ENCODE peak calls at places on chromosomes 4 and X, in eight cellular contexts. One of them, this sample, is unnamed.

GRCh38 chrX:38368774-38369173 is 16.4 kb downstream of the OTC start:
- DNase-seq in WTC11: no peak
- DNase-seq in GM10248: no peak
- DNase-seq in HL-60: no peak
- DNase-seq in PC-3: no peak
- DNase-seq in chondrocyte: no peak
- DNase-seq in lower lobe of right lung: no peak
- DNase-seq in Caco-2: no peak
- DNase-seq in this sample: no peak

GRCh38 chrX:26848511-26848910 is 614.6 kb downstream of the PPP4R3C start:
- DNase-seq in GM10248: no peak
- DNase-seq in chondrocyte: no peak
- DNase-seq in HL-60: no peak
- DNase-seq in WTC11: no peak
- DNase-seq in Caco-2: no peak
- DNase-seq in lower lobe of right lung: no peak
- DNase-seq in PC-3: no peak
- DNase-seq in this sample: no peak

GRCh38 chr4:48254381-48255072 is 15.1 kb downstream of the TEC start:
- DNase-seq in Caco-2: no peak
- DNase-seq in PC-3: no peak
- DNase-seq in lower lobe of right lung: no peak
- DNase-seq in HL-60: no peak
- DNase-seq in GM10248: no peak
- DNase-seq in WTC11: no peak
- DNase-seq in chondrocyte: no peak
- DNase-seq in this sample: no peak

GRCh38 chr4:149914521-149915115 is 99.0 kb upstream of the IQCM start:
- DNase-seq in lower lobe of right lung: no peak
- DNase-seq in HL-60: peak
- DNase-seq in GM10248: peak
- DNase-seq in Caco-2: peak
- DNase-seq in PC-3: peak
- DNase-seq in WTC11: peak
- DNase-seq in chondrocyte: no peak
- DNase-seq in this sample: no peak

GRCh38 chr4:5162909-5163508 is 111.7 kb downstream of the STK32B start:
- DNase-seq in GM10248: no peak
- DNase-seq in HL-60: no peak
- DNase-seq in lower lobe of right lung: no peak
- DNase-seq in chondrocyte: no peak
- DNase-seq in Caco-2: no peak
- DNase-seq in PC-3: no peak
- DNase-seq in WTC11: no peak
- DNase-seq in this sample: no peak

GRCh38 chr4:121535351-121535750 is 154.5 kb upstream of the QRFPR start:
- DNase-seq in PC-3: no peak
- DNase-seq in HL-60: no peak
- DNase-seq in WTC11: no peak
- DNase-seq in GM10248: no peak
- DNase-seq in chondrocyte: no peak
- DNase-seq in lower lobe of right lung: no peak
- DNase-seq in Caco-2: no peak
- DNase-seq in this sample: no peak

GRCh38 chr4:2574058-2574457 is 37.6 kb downstream of the FAM193A start:
- DNase-seq in lower lobe of right lung: no peak
- DNase-seq in Caco-2: no peak
- DNase-seq in HL-60: no peak
- DNase-seq in chondrocyte: no peak
- DNase-seq in GM10248: no peak
- DNase-seq in WTC11: no peak
- DNase-seq in PC-3: no peak
- DNase-seq in this sample: no peak

GRCh38 chr4:103692615-103693014 is 27.2 kb downstream of the TACR3 start:
- DNase-seq in HL-60: no peak
- DNase-seq in WTC11: no peak
- DNase-seq in Caco-2: no peak
- DNase-seq in GM10248: no peak
- DNase-seq in PC-3: peak
- DNase-seq in chondrocyte: no peak
- DNase-seq in lower lobe of right lung: no peak
- DNase-seq in this sample: no peak

GRCh38 chr4:24475756-24476155 is 108.6 kb downstream of the DHX15 start:
- DNase-seq in HL-60: no peak
- DNase-seq in chondrocyte: no peak
- DNase-seq in PC-3: no peak
- DNase-seq in lower lobe of right lung: no peak
- DNase-seq in WTC11: no peak
- DNase-seq in GM10248: no peak
- DNase-seq in Caco-2: no peak
- DNase-seq in this sample: no peak

GRCh38 chrX:105314468-105314867 is 94.0 kb upstream of the TEX13A start:
- DNase-seq in GM10248: no peak
- DNase-seq in WTC11: no peak
- DNase-seq in chondrocyte: no peak
- DNase-seq in Caco-2: no peak
- DNase-seq in PC-3: peak
- DNase-seq in HL-60: no peak
- DNase-seq in lower lobe of right lung: no peak
- DNase-seq in this sample: no peak

GRCh38 chrX:47321978-47322377 is 48.4 kb upstream of the ZNF157 start:
- DNase-seq in PC-3: no peak
- DNase-seq in WTC11: peak
- DNase-seq in HL-60: no peak
- DNase-seq in chondrocyte: peak
- DNase-seq in Caco-2: no peak
- DNase-seq in lower lobe of right lung: no peak
- DNase-seq in GM10248: no peak
- DNase-seq in this sample: no peak

GRCh38 chr4:159271857-159272256 is 169.0 kb downstream of the RAPGEF2 start:
- DNase-seq in Caco-2: no peak
- DNase-seq in chondrocyte: no peak
- DNase-seq in HL-60: no peak
- DNase-seq in PC-3: no peak
- DNase-seq in WTC11: no peak
- DNase-seq in GM10248: no peak
- DNase-seq in lower lobe of right lung: no peak
- DNase-seq in this sample: no peak
- TF ChIP-seq CTCF in Caco-2: no peak
- TF ChIP-seq CTCF in chondrocyte: no peak
- TF ChIP-seq CTCF in HL-60: no peak
- TF ChIP-seq CTCF in PC-3: no peak
- TF ChIP-seq CTCF in WTC11: no peak
- TF ChIP-seq CTCF in GM10248: no peak
- TF ChIP-seq CTCF in lower lobe of right lung: no peak
- TF ChIP-seq CTCF in this sample: no peak

DNA sequence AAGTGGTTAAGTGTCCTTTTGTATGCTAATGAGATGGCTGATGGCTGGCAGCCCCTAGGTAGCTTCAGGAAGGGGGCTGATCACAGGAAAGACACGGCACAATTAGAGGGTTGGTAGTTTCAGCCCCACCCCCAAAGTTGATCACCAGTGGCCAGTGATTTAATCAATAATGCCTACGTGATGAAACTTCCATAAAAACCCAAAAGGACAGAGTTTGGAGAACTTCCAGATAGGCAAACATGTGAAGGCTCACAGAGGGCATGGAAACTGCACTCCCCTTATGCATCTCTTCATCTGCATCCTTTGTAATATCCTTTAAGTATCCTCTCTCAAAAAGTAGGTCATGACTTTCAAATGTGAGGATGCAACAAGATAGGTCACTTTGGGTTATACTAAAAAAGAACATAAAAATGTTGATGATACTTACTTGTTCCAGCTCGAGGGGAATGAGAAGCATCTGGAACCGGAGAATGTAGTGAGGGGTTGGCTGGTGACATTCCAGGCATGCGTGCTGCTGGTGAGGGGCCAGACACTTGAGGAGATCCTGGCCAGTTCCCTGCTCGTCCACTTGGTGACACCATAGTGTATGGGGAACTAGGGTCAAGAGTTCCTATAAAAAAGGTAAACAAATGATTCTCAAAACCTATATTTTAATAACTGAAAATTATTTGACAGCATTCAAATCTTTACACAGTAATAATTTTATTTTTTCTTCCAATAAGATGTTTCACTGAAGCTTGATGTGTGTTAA is 16.7 kb upstream of the CXorf38 start:
- DNase-seq in Caco-2: peak
- DNase-seq in GM10248: no peak
- DNase-seq in PC-3: peak
- DNase-seq in HL-60: no peak
- DNase-seq in chondrocyte: no peak
- DNase-seq in WTC11: peak
- DNase-seq in lower lobe of right lung: no peak
- DNase-seq in this sample: no peak
- TF ChIP-seq CTCF in Caco-2: peak
- TF ChIP-seq CTCF in GM10248: peak
- TF ChIP-seq CTCF in PC-3: peak
- TF ChIP-seq CTCF in HL-60: no peak
- TF ChIP-seq CTCF in chondrocyte: peak
- TF ChIP-seq CTCF in WTC11: no peak
- TF ChIP-seq CTCF in lower lobe of right lung: peak
- TF ChIP-seq CTCF in this sample: no peak

DNA sequence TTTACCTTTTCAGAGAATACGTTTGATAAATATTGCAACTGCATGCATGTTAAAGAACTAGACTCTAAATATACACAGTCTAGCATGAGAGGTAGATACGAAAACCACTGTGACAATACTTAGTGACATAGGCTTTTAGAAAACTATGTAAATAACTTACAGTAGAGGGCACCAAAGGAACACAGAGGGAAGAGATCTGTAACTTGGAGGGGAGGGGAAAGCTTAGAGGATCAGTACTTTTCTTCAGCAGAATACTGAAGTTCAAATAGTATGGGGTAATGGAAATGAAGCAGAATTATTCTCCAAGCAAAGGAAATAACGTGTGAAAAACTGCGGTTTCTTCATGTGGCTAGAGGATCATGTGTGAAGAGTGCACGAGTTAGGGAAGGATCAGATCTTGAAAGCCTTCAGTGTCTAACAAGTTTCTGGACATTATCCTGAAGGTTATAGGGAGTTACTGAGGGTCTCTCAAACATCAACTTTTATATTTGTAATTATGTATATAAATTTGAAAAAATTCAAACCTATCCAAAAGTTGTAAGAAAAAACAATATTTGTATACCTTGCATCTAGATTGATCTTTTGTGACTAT is 264.3 kb downstream of the NPFFR2 start:
- DNase-seq in Caco-2: peak
- DNase-seq in PC-3: peak
- DNase-seq in lower lobe of right lung: no peak
- DNase-seq in HL-60: no peak
- DNase-seq in WTC11: no peak
- DNase-seq in GM10248: no peak
- DNase-seq in chondrocyte: no peak
- DNase-seq in this sample: no peak
- TF ChIP-seq CTCF in Caco-2: peak
- TF ChIP-seq CTCF in PC-3: peak
- TF ChIP-seq CTCF in lower lobe of right lung: peak
- TF ChIP-seq CTCF in HL-60: no peak
- TF ChIP-seq CTCF in WTC11: peak
- TF ChIP-seq CTCF in GM10248: no peak
- TF ChIP-seq CTCF in chondrocyte: peak
- TF ChIP-seq CTCF in this sample: no peak

GRCh38 chr4:141660880-141661279 is 24.5 kb downstream of the IL15 start:
- DNase-seq in GM10248: no peak
- DNase-seq in PC-3: no peak
- DNase-seq in chondrocyte: no peak
- DNase-seq in HL-60: no peak
- DNase-seq in Caco-2: no peak
- DNase-seq in WTC11: no peak
- DNase-seq in lower lobe of right lung: no peak
- DNase-seq in this sample: no peak
- TF ChIP-seq CTCF in GM10248: no peak
- TF ChIP-seq CTCF in PC-3: no peak
- TF ChIP-seq CTCF in chondrocyte: no peak
- TF ChIP-seq CTCF in HL-60: no peak
- TF ChIP-seq CTCF in Caco-2: no peak
- TF ChIP-seq CTCF in WTC11: no peak
- TF ChIP-seq CTCF in lower lobe of right lung: no peak
- TF ChIP-seq CTCF in this sample: no peak

DNA sequence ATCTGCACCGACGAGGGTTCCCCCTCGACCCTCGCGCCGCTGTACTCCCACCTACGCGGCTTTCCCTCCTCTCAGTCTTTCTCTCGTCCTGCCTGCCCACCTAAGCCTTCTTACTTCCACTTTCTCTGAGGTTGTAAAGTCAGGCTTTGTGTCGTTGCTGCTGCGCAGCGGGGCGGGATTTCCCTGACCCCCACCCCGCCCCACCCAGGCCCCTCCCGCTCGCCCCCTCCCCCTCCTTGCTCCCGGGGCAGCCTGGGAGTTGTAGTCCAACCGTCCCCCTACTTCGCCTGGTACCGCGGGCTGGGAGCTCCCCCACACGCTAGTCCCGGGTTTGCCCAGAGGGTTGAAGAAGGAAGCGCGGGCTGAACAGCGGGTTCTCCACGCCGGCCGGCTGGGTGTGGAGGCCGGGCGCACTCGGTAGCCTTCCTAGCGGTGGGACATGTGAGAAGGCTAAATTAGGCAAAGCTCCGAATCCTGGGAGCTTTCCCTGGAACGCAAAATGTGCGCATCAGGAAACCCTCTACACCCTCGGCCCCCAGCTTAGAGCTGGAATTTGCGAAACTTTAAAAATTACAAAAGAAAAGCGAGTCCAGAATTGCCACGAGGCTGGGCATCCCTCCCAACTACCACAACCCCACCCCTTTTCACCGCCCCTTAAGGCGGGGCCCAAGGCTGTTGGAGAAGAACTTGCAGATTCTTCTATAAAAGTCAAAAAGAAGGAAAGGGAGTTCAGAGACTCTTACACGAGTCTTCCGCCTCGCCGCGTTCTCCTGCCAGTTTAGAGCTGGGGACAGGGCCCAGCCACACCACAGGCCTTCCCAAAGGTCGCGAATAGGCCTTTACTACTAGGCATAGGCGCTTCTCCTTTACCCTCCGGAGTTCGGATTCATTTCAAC is at the start of gene ATP11C:
- DNase-seq in HL-60: peak
- DNase-seq in WTC11: peak
- DNase-seq in GM10248: peak
- DNase-seq in lower lobe of right lung: peak
- DNase-seq in Caco-2: peak
- DNase-seq in PC-3: peak
- DNase-seq in chondrocyte: peak
- DNase-seq in this sample: peak
- TF ChIP-seq CTCF in HL-60: no peak
- TF ChIP-seq CTCF in WTC11: no peak
- TF ChIP-seq CTCF in GM10248: peak
- TF ChIP-seq CTCF in lower lobe of right lung: no peak
- TF ChIP-seq CTCF in Caco-2: no peak
- TF ChIP-seq CTCF in PC-3: no peak
- TF ChIP-seq CTCF in chondrocyte: peak
- TF ChIP-seq CTCF in this sample: no peak

This sample was measured in activated B cell treated with CpG ODN at 0.5 μM for 24 hours.